ENCODE peak calls at places on chromosomes 1 and 21, in nine cellular contexts. Y, U, O, D, E, Z, S, T and R are unnamed samples.
A peak's percentile ranks its signal among the peaks of the same experiment; 100 is the strongest.

GRCh38 chr1:36083635-36084501 is at the start of gene TEKT2:
- DNase-seq in Y (no peak), U (peak; percentile 82), O (peak; percentile 80), D (no peak), E (no peak), Z (no peak), S (peak; percentile 69), T (peak; percentile 42), R (peak; percentile 85)

GRCh38 chr1:21313886-21314796 is 23.9 kb upstream of the ECE1 start:
- DNase-seq in Y (no peak), U (no peak), O (no peak), D (peak; percentile 54), E (no peak), Z (no peak), S (peak; percentile 90), T (no peak), R (no peak)

GRCh38 chr1:216626394-216627067 is 96.7 kb downstream of the ESRRG start:
- DNase-seq in Y (no peak), U (no peak), O (no peak), D (peak; percentile 12), E (no peak), Z (no peak), S (no peak), T (no peak), R (no peak)

GRCh38 chr1:107138166-107138565 is 2.7 kb upstream of the NTNG1 start:
- DNase-seq in Y (peak; percentile 9), U (no peak), O (no peak), D (no peak), E (no peak), Z (no peak), S (no peak), T (no peak), R (no peak)

GRCh38 chr1:75124510-75124909 is 9.7 kb upstream of the LHX8 start:
- DNase-seq in Y (no peak), U (no peak), O (no peak), D (no peak), E (no peak), Z (no peak), S (peak; percentile 42), T (no peak), R (no peak)

GRCh38 chr1:117512728-117513321 is 93.0 kb upstream of the TENT5C start:
- DNase-seq in Y (peak; percentile 6), U (peak; percentile 21), O (peak; percentile 22), D (no peak), E (peak; percentile 40), Z (peak; percentile 52), S (no peak), T (no peak), R (no peak)

GRCh38 chr1:92356956-92357355 is 58.1 kb downstream of the RPAP2 start:
- DNase-seq in Y (peak; percentile 61), U (no peak), O (peak; percentile 23), D (no peak), E (peak; percentile 88), Z (no peak), S (no peak), T (no peak), R (no peak)

GRCh38 chr1:186983327-186983726 is 154.6 kb downstream of the PLA2G4A start:
- DNase-seq in Y (no peak), U (peak; percentile 40), O (peak; percentile 61), D (peak; percentile 23), E (peak; percentile 98), Z (no peak), S (peak; percentile 89), T (no peak), R (no peak)

GRCh38 chr21:26842976-26843911 is 2.0 kb downstream of the ADAMTS1 start:
- DNase-seq in Y (peak; percentile 91), U (peak; percentile 83), O (peak; percentile 95), D (peak; percentile 94), E (peak; percentile 96), Z (no peak), S (peak; percentile 97), T (peak; percentile 89), R (peak; percentile 98)

GRCh38 chr1:230255991-230256390 is 170.1 kb downstream of the PGBD5 start:
- DNase-seq in Y (no peak), U (no peak), O (no peak), D (no peak), E (no peak), Z (no peak), S (no peak), T (no peak), R (no peak)

GRCh38 chr1:155646307-155646706 is 36.3 kb downstream of the MSTO1 start:
- DNase-seq in Y (peak; percentile 29), U (no peak), O (no peak), D (peak; percentile 73), E (peak; percentile 39), Z (no peak), S (peak; percentile 79), T (no peak), R (no peak)

GRCh38 chr1:18633428-18634155 is 2.9 kb downstream of the PAX7 start:
- DNase-seq in Y (no peak), U (no peak), O (no peak), D (no peak), E (no peak), Z (no peak), S (no peak), T (no peak), R (no peak)

GRCh38 chr1:27444632-27445031 is 45.3 kb downstream of the WASF2 start:
- DNase-seq in Y (no peak), U (no peak), O (no peak), D (no peak), E (no peak), Z (no peak), S (no peak), T (no peak), R (no peak)

GRCh38 chr1:27446491-27447020 is 43.4 kb downstream of the WASF2 start:
- DNase-seq in Y (no peak), U (no peak), O (no peak), D (no peak), E (no peak), Z (no peak), S (no peak), T (no peak), R (no peak)

GRCh38 chr1:27447399-27447798 is 42.6 kb downstream of the WASF2 start:
- DNase-seq in Y (no peak), U (no peak), O (no peak), D (no peak), E (no peak), Z (no peak), S (no peak), T (no peak), R (no peak)

GRCh38 chr1:27447883-27448282 is 42.1 kb downstream of the WASF2 start:
- DNase-seq in Y (no peak), U (no peak), O (no peak), D (no peak), E (no peak), Z (no peak), S (no peak), T (no peak), R (no peak)

DNA sequence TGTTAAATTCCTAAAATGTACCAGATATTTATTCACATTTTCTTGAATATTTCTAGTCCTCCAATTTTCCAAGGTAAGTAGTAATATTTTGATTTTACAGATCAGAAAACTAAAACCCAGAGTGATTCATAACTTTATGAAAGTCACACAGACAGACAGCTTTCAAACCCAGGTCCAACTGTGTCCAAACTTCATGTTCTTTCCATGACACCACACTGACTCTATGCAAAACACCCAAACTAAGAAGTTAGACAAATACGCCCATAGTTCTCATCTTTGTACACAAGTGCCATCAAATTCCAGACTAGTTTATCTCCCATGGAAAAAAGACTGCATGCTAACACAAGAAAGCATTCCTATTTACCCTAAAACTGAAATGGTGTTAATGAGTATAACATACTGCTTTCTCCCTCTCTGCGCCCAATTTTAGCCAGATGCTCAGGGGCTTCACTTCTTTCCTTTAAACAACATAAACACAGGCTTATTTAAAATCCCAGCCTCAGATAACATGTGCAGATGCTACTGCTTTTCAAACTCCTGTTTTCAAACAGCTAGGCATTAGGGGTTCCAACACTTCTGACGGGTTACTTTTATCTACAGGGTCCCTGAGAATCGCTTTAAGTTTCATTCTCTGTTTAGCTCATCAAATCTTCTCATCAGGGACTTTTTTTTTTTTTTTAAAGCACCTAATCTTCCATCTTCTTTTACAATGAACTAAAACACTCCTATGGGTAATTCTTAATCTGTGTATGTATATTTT is 44.6 kb downstream of the WASF2 start:
- DNase-seq in Y (no peak), U (no peak), O (no peak), D (no peak), E (no peak), Z (peak; percentile 31), S (no peak), T (no peak), R (no peak)
- H3K4me1 ChIP-seq in Y (no peaks in the 10 kb centered on the region), U (peaks cover 34% of the 10 kb centered on the region), O (no peaks in the 10 kb centered on the region), D (peaks cover 20% of the 10 kb centered on the region), E (no peaks in the 10 kb centered on the region), Z (peaks cover 60% of the 10 kb centered on the region), S (no peaks in the 10 kb centered on the region), T (peaks cover 1% of the 10 kb centered on the region), R (peaks cover 26% of the 10 kb centered on the region)

GRCh38 chr1:184110253-184111204 is 59.0 kb downstream of the TSEN15 start:
- DNase-seq in Y (no peak), U (no peak), O (no peak), D (no peak), E (no peak), Z (no peak), S (no peak), T (no peak), R (no peak)
- TF ChIP-seq CTCF in Y (no peak), U (peak; percentile 19), O (no peak), D (no peak), E (no peak), Z (no peak), S (no peak), T (no peak), R (no peak)

DNA sequence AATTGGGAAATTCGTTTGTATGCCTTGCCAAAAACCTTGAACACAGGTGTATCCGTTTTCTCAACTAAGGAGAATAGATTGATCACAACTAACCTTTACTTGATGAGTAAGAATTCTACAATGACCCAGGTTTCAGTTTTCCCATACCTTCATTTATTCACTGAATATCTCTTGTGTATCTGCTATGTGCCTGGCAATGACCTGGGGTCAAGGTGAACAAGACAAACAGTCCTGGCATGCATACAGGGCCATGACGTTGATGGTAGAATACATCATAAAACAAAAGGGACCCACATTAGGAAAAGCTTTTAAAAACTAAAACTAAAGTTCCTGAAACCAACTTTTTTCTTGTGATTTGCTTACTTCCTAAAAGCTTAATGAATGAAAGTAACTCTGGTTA is 32.1 kb upstream of the EXOSC10 start:
- DNase-seq in Y (no peak), U (no peak), O (no peak), D (no peak), E (no peak), Z (no peak), S (no peak), T (no peak), R (no peak)
- H3K4me1 ChIP-seq in Y (peaks cover 16% of the 10 kb centered on the region), U (no peaks in the 10 kb centered on the region), O (peaks cover 6% of the 10 kb centered on the region), D (no peaks in the 10 kb centered on the region), E (peaks cover 7% of the 10 kb centered on the region), Z (no peaks in the 10 kb centered on the region), S (no peaks in the 10 kb centered on the region), T (no peaks in the 10 kb centered on the region), R (peaks cover 12% of the 10 kb centered on the region)

DNA sequence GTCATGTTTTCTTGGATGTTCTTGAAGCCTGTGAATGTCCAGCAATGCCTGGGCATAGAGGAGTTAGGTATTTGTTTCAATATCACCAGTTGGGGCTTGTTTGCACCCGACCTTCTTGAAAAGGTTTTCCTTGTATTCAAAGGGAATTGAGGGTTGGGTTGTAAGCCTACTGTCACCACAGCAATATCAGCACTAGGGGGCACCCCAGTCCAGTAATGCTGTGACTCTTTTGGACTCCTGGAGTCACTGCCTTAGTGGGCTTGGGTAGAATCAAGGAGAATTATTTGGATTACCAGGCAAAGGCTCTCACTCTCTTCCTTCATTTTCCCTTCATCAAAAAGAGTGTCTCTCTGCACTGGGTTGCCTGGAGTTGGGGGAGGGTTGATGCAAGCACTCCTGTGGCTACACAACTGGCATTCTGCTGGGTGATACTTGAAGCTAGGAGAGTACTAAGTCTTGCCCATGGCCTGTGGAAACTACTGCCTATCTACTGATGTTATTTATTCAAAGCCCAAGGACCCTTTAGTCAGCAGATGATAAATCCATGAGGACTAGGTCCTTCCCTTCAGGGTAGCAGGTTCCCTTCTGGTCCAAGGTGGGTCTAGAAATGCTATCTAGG is 34.5 kb downstream of the OR10R2 start:
- DNase-seq in Y (peak; percentile 32), U (peak; percentile 55), O (peak; percentile 55), D (no peak), E (peak; percentile 8), Z (peak; percentile 56), S (no peak), T (no peak), R (no peak)
- TF ChIP-seq CTCF in Y (peak; percentile 68), U (peak; percentile 63), O (peak; percentile 52), D (no peak), E (peak; percentile 49), Z (peak; percentile 84), S (no peak), T (peak; percentile 9), R (no peak)